ENCODE peak calls at places on chromosomes 2 and 18, in nine cellular contexts. Q is stimulated activated CD4-positive, alpha-beta T cell treated with anti-CD3 and anti-CD28 coated beads, Interleukin-2, amount 100 ng/mL, for 48 hours; Y is GDM1; M is GM03348; H is skeletal muscle cell; V is T-cell; S is MV-4-11; U is mesenteric fat pad; W is foreskin keratinocyte. E is an unnamed sample.
A peak's percentile ranks its signal among the peaks of the same experiment; 100 is the strongest.

GRCh38 chr2:69340101-69340775 is 46.8 kb downstream of the GFPT1 start:
- DNase-seq in S (no peak), U (no peak), W (no peak), V (no peak), Y (no peak), M (peak; percentile 11), H (no peak), Q (no peak), E (peak; percentile 53)

GRCh38 chr2:240520974-240521350 is 36.8 kb downstream of the ANKMY1 start:
- DNase-seq in Q (no peak), H (no peak), S (no peak), V (no peak), Y (no peak), W (no peak), M (no peak), U (peak; percentile 33), E (no peak)

GRCh38 chr2:29202819-29203495 is 87.7 kb downstream of the CLIP4 start:
- DNase-seq in M (no peak), V (no peak), Y (no peak), U (no peak), Q (no peak), H (no peak), W (no peak), S (no peak), E (no peak)

GRCh38 chr2:197244349-197244748 is 66.2 kb downstream of the ANKRD44 start:
- DNase-seq in S (no peak), Q (no peak), Y (no peak), V (no peak), U (no peak), W (no peak), H (no peak), M (no peak), E (no peak)

GRCh38 chr2:127179756-127180155 is 40.3 kb downstream of the CYP27C1 start:
- DNase-seq in M (peak; percentile 60), S (peak; percentile 93), H (no peak), Y (peak; percentile 65), W (no peak), U (no peak), V (no peak), Q (no peak), E (no peak)

GRCh38 chr2:172623249-172623965 is 67.5 kb downstream of the PDK1 start:
- DNase-seq in Y (no peak), Q (no peak), M (peak; percentile 52), V (no peak), W (no peak), S (no peak), H (peak; percentile 48), U (no peak), E (no peak)

GRCh38 chr2:69815717-69816116 is 13.7 kb upstream of the GMCL1 start:
- DNase-seq in M (no peak), H (no peak), Y (no peak), V (no peak), W (no peak), Q (no peak), U (no peak), S (no peak), E (no peak)

GRCh38 chr2:214542251-214542650 is 131.4 kb downstream of the VWC2L start:
- DNase-seq in H (peak; percentile 7), Q (no peak), Y (no peak), U (no peak), M (no peak), S (no peak), V (no peak), W (no peak), E (no peak)

GRCh38 chr18:2082676-2083075 is 488.6 kb downstream of the METTL4 start:
- DNase-seq in V (no peak), Q (no peak), Y (no peak), S (no peak), M (no peak), W (no peak), U (no peak), H (no peak), E (no peak)

GRCh38 chr2:4745596-4745995 is 946.6 kb upstream of the SOX11 start:
- DNase-seq in U (no peak), H (no peak), Q (no peak), V (no peak), S (no peak), W (no peak), Y (no peak), M (no peak), E (no peak)

GRCh38 chr2:37581433-37581832 is 90.0 kb downstream of the CDC42EP3 start:
- DNase-seq in V (no peak), H (no peak), Q (no peak), W (no peak), M (no peak), S (no peak), Y (no peak), U (no peak), E (no peak)

GRCh38 chr2:121562269-121563176 is 31.8 kb downstream of the RNU4ATAC start:
- DNase-seq in M (no peak), H (no peak), S (no peak), Y (no peak), U (no peak), W (peak; percentile 55), Q (no peak), V (no peak), E (no peak)

GRCh38 chr2:124983595-124983994 is 958.5 kb downstream of the CNTNAP5 start:
- DNase-seq in S (peak; percentile 48), W (peak; percentile 9), M (no peak), Q (no peak), H (peak; percentile 43), Y (no peak), V (no peak), U (no peak), E (no peak)

GRCh38 chr2:101277111-101277510 is 24.4 kb downstream of the CNOT11 start:
- DNase-seq in Y (no peak), U (no peak), Q (no peak), H (no peak), M (no peak), W (no peak), V (no peak), S (no peak), E (no peak)

GRCh38 chr2:20635698-20636584 is 15.0 kb downstream of the HS1BP3 start:
- DNase-seq in S (peak; percentile 54), Y (no peak), V (peak; percentile 37), Q (peak; percentile 61), M (peak; percentile 96), U (peak; percentile 95), H (no peak), W (peak; percentile 22), E (peak; percentile 91)

GRCh38 chr2:43436431-43436830 is 159.4 kb downstream of the THADA start:
- DNase-seq in M (no peak), Y (no peak), U (no peak), Q (no peak), S (no peak), H (no peak), V (no peak), W (no peak), E (no peak)

GRCh38 chr18:76394780-76395476 is 100.1 kb downstream of the ZNF516 start:
- DNase-seq in H (no peak), Y (no peak), S (no peak), M (peak; percentile 53), U (no peak), Q (no peak), W (peak; percentile 65), V (no peak), E (no peak)

GRCh38 chr2:191740016-191740419 is 62.1 kb downstream of the NABP1 start:
- DNase-seq in V (peak; percentile 40), Y (no peak), H (no peak), Q (no peak), M (no peak), U (no peak), S (peak; percentile 9), W (peak; percentile 17), E (no peak)

GRCh38 chr18:10057808-10058791 is 144.3 kb downstream of the VAPA start:
- DNase-seq in V (no peak), Y (no peak), Q (no peak), S (peak; percentile 94), U (no peak), W (peak; percentile 75), M (peak; percentile 72), H (peak; percentile 81), E (no peak)

GRCh38 chr2:18178736-18179349 is 300.4 kb downstream of the KCNS3 start:
- DNase-seq in H (no peak), S (peak; percentile 62), U (no peak), Y (peak; percentile 35), V (no peak), M (peak; percentile 75), W (peak; percentile 20), Q (peak; percentile 37), E (peak; percentile 53)

GRCh38 chr2:202945-203344 is 60.9 kb downstream of the SH3YL1 start:
- DNase-seq in V (no peak), Q (no peak), Y (no peak), W (no peak), S (no peak), U (no peak), H (no peak), M (no peak), E (no peak)

GRCh38 chr18:57519668-57520424 is 66.7 kb downstream of the FECH start:
- DNase-seq in V (no peak), Q (no peak), H (no peak), M (no peak), Y (no peak), U (no peak), W (peak; percentile 58), S (no peak), E (no peak)

GRCh38 chr2:33531345-33532059 is 55.1 kb downstream of the RASGRP3 start:
- DNase-seq in Q (no peak), V (no peak), Y (no peak), H (no peak), M (peak; percentile 40), U (no peak), S (no peak), W (peak; percentile 13), E (no peak)

GRCh38 chr2:47964722-47965434 is 58.6 kb upstream of the FBXO11 start:
- DNase-seq in H (no peak), S (no peak), M (no peak), Q (no peak), U (no peak), Y (no peak), W (peak; percentile 48), V (no peak), E (no peak)

GRCh38 chr2:105460048-105460732 is 61.3 kb upstream of the FHL2 start:
- DNase-seq in M (no peak), Q (no peak), Y (no peak), V (no peak), U (no peak), W (no peak), S (no peak), H (no peak), E (no peak)